ENCODE peak calls at places on chromosomes 2 and 18, in eight cellular contexts. N is neuronal stem cell, I is H54, J is PC-9, B is LoVo, L is hepatic stellate cell, W is sciatic nerve, Z is SW480. E is an unnamed sample.

GRCh38 chr2:70887550-70888229 is 48.0 kb upstream of the ATP6V1B1 start:
- DNase-seq in B (no peak), W (no peak), J (no peak), L (no peak), I (no peak), Z (no peak), N (no peak), E (no peak)

GRCh38 chr2:162449471-162449870 is 105.5 kb downstream of the GCA start:
- DNase-seq in I (no peak), J (no peak), N (no peak), W (no peak), L (no peak), Z (no peak), B (no peak), E (no peak)

GRCh38 chr2:53445376-53446072 is 322.1 kb upstream of the CHAC2 start:
- DNase-seq in B (no peak), I (peak), W (no peak), Z (no peak), J (no peak), N (no peak), L (no peak), E (peak)

GRCh38 chr18:78792094-78792493 is 187.5 kb upstream of the SALL3 start:
- DNase-seq in N (no peak), Z (no peak), I (no peak), W (no peak), L (no peak), B (no peak), J (no peak), E (no peak)

GRCh38 chr2:75021672-75022071 is 63.2 kb downstream of the POLE4 start:
- DNase-seq in I (no peak), Z (no peak), J (no peak), N (no peak), B (no peak), W (no peak), L (peak), E (peak)

GRCh38 chr2:217660423-217660822 is 342.4 kb downstream of the TNS1 start:
- DNase-seq in J (no peak), B (no peak), Z (no peak), W (no peak), I (no peak), N (no peak), L (no peak), E (no peak)

GRCh38 chr2:120132190-120132589 is 91.0 kb downstream of the TMEM185B start:
- DNase-seq in B (no peak), J (no peak), W (no peak), I (no peak), N (no peak), Z (no peak), L (peak), E (peak)

GRCh38 chr2:224909885-224910517 is 132.3 kb downstream of the DOCK10 start:
- DNase-seq in W (peak), N (no peak), J (no peak), L (peak), Z (no peak), I (no peak), B (no peak), E (peak)

GRCh38 chr2:11007331-11007909 is 95.7 kb downstream of the KCNF1 start:
- DNase-seq in I (no peak), B (no peak), W (no peak), Z (no peak), N (no peak), J (no peak), L (no peak), E (no peak)

GRCh38 chr2:217776631-217777030 is 226.2 kb downstream of the TNS1 start:
- DNase-seq in W (no peak), I (no peak), N (no peak), L (no peak), Z (no peak), J (no peak), B (no peak), E (no peak)